ENCODE peak calls at places on chromosomes 13 and 19, in nine cellular contexts. A is AG10803; F is BE2C; U is astrocyte of the spinal cord; I is right atrium auricular region; Q is B cell; R is tibial artery; E is CD4-positive, alpha-beta T cell; P is transverse colon. L is an unnamed sample.

GRCh38 chr13:47092202-47092601 is 195.3 kb upstream of the HTR2A start:
- DNase-seq in A (no peak), F (no peak), U (no peak), I (no peak), Q (no peak), R (no peak), E (no peak), P (no peak), L (no peak)

GRCh38 chr19:46984077-46985010 is 35.3 kb upstream of the NPAS1 start:
- DNase-seq in A (peak), F (peak), U (no peak), I (no peak), Q (no peak), R (no peak), E (no peak), P (no peak), L (peak)

GRCh38 chr19:12668937-12669271 is 2.3 kb downstream of the WDR83 start:
- DNase-seq in A (peak), F (no peak), U (peak), I (peak), Q (no peak), R (peak), E (peak), P (peak), L (peak)

GRCh38 chr19:50465986-50466771 is 10.1 kb upstream of the EMC10 start:
- DNase-seq in A (no peak), F (peak), U (no peak), I (no peak), Q (no peak), R (no peak), E (no peak), P (peak), L (no peak)

GRCh38 chr13:48573213-48573612 is 40.3 kb upstream of the RCBTB2 start:
- DNase-seq in A (no peak), F (no peak), U (no peak), I (no peak), Q (no peak), R (no peak), E (no peak), P (no peak), L (no peak)

GRCh38 chr13:94192576-94192975 is 286.9 kb downstream of the DCT start:
- DNase-seq in A (no peak), F (peak), U (peak), I (no peak), Q (no peak), R (no peak), E (no peak), P (peak), L (no peak)

GRCh38 chr19:12913871-12914690 is 5.0 kb downstream of the SYCE2 start:
- DNase-seq in A (peak), F (no peak), U (no peak), I (no peak), Q (no peak), R (no peak), E (peak), P (peak), L (no peak)

GRCh38 chr13:80132741-80133601 is 208.0 kb downstream of the SPRY2 start:
- DNase-seq in A (peak), F (peak), U (peak), I (peak), Q (no peak), R (peak), E (no peak), P (peak), L (no peak)

GRCh38 chr19:29487432-29487831 is 38.4 kb upstream of the VSTM2B start:
- DNase-seq in A (no peak), F (no peak), U (no peak), I (peak), Q (no peak), R (no peak), E (no peak), P (no peak), L (no peak)

GRCh38 chr13:104106705-104107393 is 1040.6 kb upstream of the SLC10A2 start:
- DNase-seq in A (no peak), F (peak), U (peak), I (no peak), Q (no peak), R (no peak), E (no peak), P (no peak), L (no peak)

GRCh38 chr13:48715977-48716376 is 62.2 kb downstream of the CYSLTR2 start:
- DNase-seq in A (no peak), F (no peak), U (peak), I (no peak), Q (no peak), R (no peak), E (no peak), P (no peak), L (no peak)

GRCh38 chr19:17339088-17339741 is 1.9 kb downstream of the GTPBP3 start:
- DNase-seq in A (no peak), F (peak), U (no peak), I (no peak), Q (no peak), R (no peak), E (no peak), P (no peak), L (no peak)

GRCh38 chr19:14156971-14157717 is 20.8 kb upstream of the ASF1B start:
- DNase-seq in A (no peak), F (no peak), U (no peak), I (no peak), Q (no peak), R (no peak), E (no peak), P (no peak), L (no peak)

GRCh38 chr19:46373573-46374359 is 26.9 kb downstream of the PPP5C start:
- DNase-seq in A (peak), F (peak), U (peak), I (no peak), Q (no peak), R (peak), E (no peak), P (peak), L (no peak)

GRCh38 chr13:92549275-92549674 is 677.3 kb upstream of the GPC6 start:
- DNase-seq in A (no peak), F (no peak), U (no peak), I (no peak), Q (no peak), R (no peak), E (no peak), P (no peak), L (no peak)

GRCh38 chr13:97934590-97934989 is 18.9 kb upstream of the IPO5 start:
- DNase-seq in A (no peak), F (no peak), U (no peak), I (no peak), Q (no peak), R (no peak), E (no peak), P (no peak), L (no peak)

GRCh38 chr19:49638360-49638759 is 1.6 kb downstream of the RRAS start:
- DNase-seq in A (peak), F (no peak), U (no peak), I (no peak), Q (no peak), R (no peak), E (no peak), P (peak), L (no peak)

GRCh38 chr19:56821675-56822074 is 18.9 kb downstream of the PEG3 start:
- DNase-seq in A (no peak), F (no peak), U (no peak), I (no peak), Q (no peak), R (no peak), E (no peak), P (no peak), L (no peak)

GRCh38 chr13:83333614-83334388 is 548.5 kb downstream of the SLITRK1 start:
- DNase-seq in A (peak), F (no peak), U (no peak), I (no peak), Q (no peak), R (no peak), E (no peak), P (no peak), L (no peak)

GRCh38 chr19:17797397-17798201 is 2.7 kb downstream of the B3GNT3 start:
- DNase-seq in A (no peak), F (peak), U (no peak), I (no peak), Q (no peak), R (no peak), E (no peak), P (peak), L (peak)

GRCh38 chr13:109390391-109390790 is 396.0 kb downstream of the IRS2 start:
- DNase-seq in A (no peak), F (no peak), U (no peak), I (peak), Q (no peak), R (no peak), E (no peak), P (no peak), L (no peak)

GRCh38 chr13:114107686-114108081 is 24.7 kb downstream of the RASA3 start:
- DNase-seq in A (peak), F (peak), U (peak), I (peak), Q (no peak), R (peak), E (no peak), P (peak), L (peak)

GRCh38 chr19:6020972-6021805 is 43.2 kb upstream of the RANBP3 start:
- DNase-seq in A (no peak), F (no peak), U (no peak), I (no peak), Q (no peak), R (no peak), E (no peak), P (no peak), L (no peak)

GRCh38 chr19:29735821-29736220 is 20.8 kb upstream of the C19orf12 start:
- DNase-seq in A (no peak), F (no peak), U (no peak), I (no peak), Q (no peak), R (no peak), E (no peak), P (no peak), L (no peak)

GRCh38 chr13:45341799-45342584 is 1.0 kb upstream of the TPT1 start:
- DNase-seq in A (peak), F (peak), U (peak), I (peak), Q (no peak), R (peak), E (no peak), P (peak), L (peak)

GRCh38 chr19:9009935-9010651 is at the start of gene MUC16:
- DNase-seq in A (no peak), F (no peak), U (no peak), I (no peak), Q (no peak), R (no peak), E (no peak), P (no peak), L (no peak)

GRCh38 chr13:74191036-74191809 is 57.0 kb upstream of the KLF12 start:
- DNase-seq in A (no peak), F (no peak), U (no peak), I (no peak), Q (no peak), R (no peak), E (no peak), P (no peak), L (no peak)

GRCh38 chr13:42266464-42266863 is 5.5 kb upstream of the AKAP11 start:
- DNase-seq in A (peak), F (no peak), U (peak), I (no peak), Q (no peak), R (no peak), E (no peak), P (no peak), L (no peak)

GRCh38 chr19:33998302-33998701 is 174.0 kb upstream of the LSM14A start:
- DNase-seq in A (no peak), F (peak), U (no peak), I (no peak), Q (no peak), R (no peak), E (no peak), P (no peak), L (no peak)

GRCh38 chr19:33997690-33998089 is 174.6 kb upstream of the LSM14A start:
- DNase-seq in A (no peak), F (no peak), U (no peak), I (no peak), Q (no peak), R (no peak), E (no peak), P (no peak), L (no peak)

GRCh38 chr19:33998739-33999345 is 173.5 kb upstream of the LSM14A start:
- DNase-seq in A (peak), F (no peak), U (peak), I (no peak), Q (no peak), R (no peak), E (no peak), P (no peak), L (no peak)
- TF ChIP-seq CTCF in A (peak), F (peak), U (peak), I (no peak), Q (peak), R (peak), E (peak), P (peak), L (peak)

GRCh38 chr13:113002206-113002821 is 33.3 kb downstream of the MCF2L start:
- DNase-seq in A (no peak), F (peak), U (no peak), I (no peak), Q (no peak), R (no peak), E (no peak), P (peak), L (no peak)
- TF ChIP-seq CTCF in A (no peak), F (peak), U (peak), I (peak), Q (no peak), R (no peak), E (no peak), P (peak), L (no peak)

GRCh38 chr13:32650705-32651311 is 64.6 kb downstream of the PDS5B start:
- DNase-seq in A (peak), F (peak), U (peak), I (peak), Q (peak), R (no peak), E (peak), P (peak), L (no peak)
- TF ChIP-seq CTCF in A (peak), F (peak), U (peak), I (peak), Q (peak), R (peak), E (peak), P (peak), L (peak)

DNA sequence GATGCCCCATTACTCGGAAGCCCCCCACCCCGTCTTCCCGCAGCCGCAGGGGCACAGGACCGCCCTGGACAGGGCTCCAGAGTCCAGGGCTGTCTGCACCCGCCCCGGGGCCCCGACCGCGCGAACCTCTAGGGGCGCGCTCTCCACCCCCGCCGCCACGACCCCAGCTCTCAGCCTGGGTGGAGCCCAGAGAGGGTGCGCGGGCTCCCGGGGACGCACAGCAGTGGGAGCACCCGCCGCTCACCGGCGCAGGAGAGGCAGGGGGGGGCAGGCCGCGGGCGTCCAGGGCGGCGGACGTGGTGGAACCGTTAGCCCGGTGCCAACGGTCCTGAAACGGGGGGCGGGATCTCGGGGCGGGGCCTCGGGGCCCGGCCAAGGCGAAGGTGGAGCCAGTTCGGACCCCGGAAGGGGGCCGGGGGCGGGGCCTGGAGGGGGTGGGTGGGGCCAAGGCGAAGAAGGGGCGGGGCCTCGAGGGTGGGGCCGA is at the start of gene ATP8B3:
- DNase-seq in A (no peak), F (no peak), U (no peak), I (no peak), Q (peak), R (no peak), E (peak), P (no peak), L (no peak)
- TF ChIP-seq CTCF in A (no peak), F (no peak), U (no peak), I (no peak), Q (no peak), R (no peak), E (no peak), P (peak), L (peak)

DNA sequence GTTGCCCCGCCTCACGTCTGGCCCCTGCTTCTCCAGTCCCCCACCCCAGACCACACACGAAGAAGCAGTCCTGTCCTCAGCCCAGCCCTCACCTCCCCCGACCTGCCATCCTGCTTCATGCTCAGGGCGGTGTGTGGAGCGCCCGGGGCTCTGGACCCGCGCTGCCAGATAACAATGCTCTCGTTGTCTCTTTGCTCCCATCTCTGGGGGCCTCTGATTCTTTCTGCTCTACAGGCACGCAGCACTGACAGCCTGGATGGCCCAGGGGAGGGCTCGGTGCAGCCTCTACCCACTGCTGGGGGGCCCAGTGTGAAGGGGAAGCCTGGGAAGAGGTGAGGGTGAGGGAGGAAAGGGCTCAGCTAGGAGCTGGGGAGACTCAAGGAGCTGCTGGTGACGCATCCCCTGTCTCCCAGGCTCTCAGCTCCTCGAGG is 2.1 kb downstream of the ARHGAP33 start:
- DNase-seq in A (no peak), F (no peak), U (no peak), I (no peak), Q (no peak), R (no peak), E (no peak), P (no peak), L (no peak)
- TF ChIP-seq CTCF in A (no peak), F (no peak), U (no peak), I (no peak), Q (no peak), R (no peak), E (no peak), P (no peak), L (no peak)

DNA sequence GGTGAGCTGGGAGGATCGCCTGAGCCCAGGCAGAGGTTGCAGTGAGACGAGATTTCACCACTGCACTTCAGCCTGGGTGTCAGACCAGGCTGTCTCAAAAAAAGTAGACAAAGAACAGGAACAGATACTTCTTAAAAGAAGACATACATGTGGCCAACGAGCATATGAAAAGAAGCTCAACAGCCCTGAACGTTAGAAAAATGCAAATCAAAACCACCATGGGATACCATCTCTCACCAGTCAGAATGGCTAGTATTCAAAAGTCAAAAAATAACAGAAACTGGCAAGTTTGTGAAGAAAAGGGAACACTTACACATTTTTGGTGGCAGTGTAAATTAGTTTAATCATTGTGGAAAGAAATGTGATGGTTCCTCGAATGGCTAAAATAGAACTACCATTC is 3.0 kb upstream of the LGALS14 start:
- DNase-seq in A (no peak), F (no peak), U (no peak), I (no peak), Q (no peak), R (no peak), E (no peak), P (no peak), L (no peak)
- TF ChIP-seq CTCF in A (no peak), F (no peak), U (no peak), I (no peak), Q (no peak), R (no peak), E (no peak), P (no peak), L (no peak)